ENCODE peak calls at places on chromosomes 11 and 22, in seven cellular contexts. G, X, F, T, O, S and Y are unnamed samples.

GRCh38 chr22:29780220-29780619 is 13.1 kb downstream of the UQCR10 start:
- DNase-seq in G (no peak), X (no peak), F (no peak), T (no peak), O (no peak), S (no peak), Y (no peak)

GRCh38 chr22:34798605-34799004 is 267.4 kb upstream of the ISX start:
- DNase-seq in G (no peak), X (no peak), F (no peak), T (no peak), O (no peak), S (no peak), Y (no peak)

GRCh38 chr22:45602824-45603301 is 68.8 kb upstream of the ATXN10 start:
- DNase-seq in G (peak; percentile 92), X (peak; percentile 74), F (peak; percentile 51), T (no peak), O (peak; percentile 48), S (no peak), Y (no peak)

GRCh38 chr22:46686221-46686872 is 51.7 kb downstream of the CERK start:
- DNase-seq in G (no peak), X (no peak), F (no peak), T (no peak), O (no peak), S (no peak), Y (no peak)

GRCh38 chr11:128517457-128518230 is 69.7 kb downstream of the ETS1 start:
- DNase-seq in G (peak; percentile 52), X (peak; percentile 49), F (peak; percentile 43), T (no peak), O (no peak), S (no peak), Y (no peak)

GRCh38 chr11:76670475-76671235 is at the start of gene LRRC32:
- DNase-seq in G (peak; percentile 75), X (peak; percentile 78), F (no peak), T (no peak), O (no peak), S (no peak), Y (peak; percentile 24)

GRCh38 chr22:41557401-41558240 is 3.2 kb upstream of the CSDC2 start:
- DNase-seq in G (peak; percentile 87), X (peak; percentile 92), F (no peak), T (peak; percentile 88), O (no peak), S (no peak), Y (no peak)

GRCh38 chr11:115659061-115659963 is 155.1 kb upstream of the CADM1 start:
- DNase-seq in G (peak; percentile 71), X (no peak), F (peak; percentile 19), T (no peak), O (no peak), S (no peak), Y (no peak)

GRCh38 chr11:113730887-113731726 is 25.0 kb upstream of the TMPRSS5 start:
- DNase-seq in G (peak; percentile 77), X (peak; percentile 75), F (peak; percentile 49), T (peak; percentile 23), O (peak; percentile 58), S (peak; percentile 20), Y (peak; percentile 51)

GRCh38 chr11:6418199-6418957 is 516 bp downstream of the APBB1 start:
- DNase-seq in G (peak; percentile 60), X (peak; percentile 44), F (no peak), T (no peak), O (no peak), S (no peak), Y (no peak)

GRCh38 chr11:7540830-7541555 is 27.2 kb downstream of the PPFIBP2 start:
- DNase-seq in G (no peak), X (no peak), F (no peak), T (no peak), O (no peak), S (no peak), Y (no peak)

GRCh38 chr11:130157111-130157510 is 2.5 kb upstream of the ST14 start:
- DNase-seq in G (no peak), X (no peak), F (no peak), T (no peak), O (no peak), S (no peak), Y (no peak)

GRCh38 chr11:60145677-60146076 is 37.2 kb downstream of the MS4A6A start:
- DNase-seq in G (no peak), X (no peak), F (no peak), T (no peak), O (no peak), S (no peak), Y (no peak)

GRCh38 chr11:94473177-94473799 is 20.4 kb downstream of the MRE11 start:
- DNase-seq in G (peak; percentile 29), X (peak; percentile 17), F (no peak), T (no peak), O (no peak), S (no peak), Y (no peak)

GRCh38 chr11:45518853-45519545 is 146.4 kb downstream of the CHST1 start:
- DNase-seq in G (no peak), X (no peak), F (no peak), T (no peak), O (no peak), S (no peak), Y (no peak)

GRCh38 chr11:2929880-2930704 is 872 bp upstream of the PHLDA2 start:
- DNase-seq in G (no peak), X (peak; percentile 69), F (peak; percentile 49), T (peak; percentile 18), O (peak; percentile 81), S (peak; percentile 73), Y (peak; percentile 79)

GRCh38 chr11:93842461-93842860 is 8.0 kb downstream of the VSTM5 start:
- DNase-seq in G (peak; percentile 75), X (peak; percentile 78), F (peak; percentile 88), T (peak; percentile 7), O (no peak), S (peak; percentile 82), Y (peak; percentile 76)

GRCh38 chr11:47856186-47856585 is 8.0 kb upstream of the NUP160 start:
- DNase-seq in G (no peak), X (no peak), F (no peak), T (no peak), O (no peak), S (no peak), Y (no peak)

GRCh38 chr11:122491486-122491885 is 164.0 kb upstream of the UBASH3B start:
- DNase-seq in G (peak; percentile 61), X (peak; percentile 67), F (no peak), T (peak; percentile 48), O (no peak), S (no peak), Y (no peak)

GRCh38 chr11:4639931-4640330 is 2.7 kb downstream of the OR51D1 start:
- DNase-seq in G (no peak), X (no peak), F (no peak), T (no peak), O (no peak), S (no peak), Y (no peak)

GRCh38 chr11:113313601-113314000 is 782 bp upstream of the TTC12 start:
- DNase-seq in G (no peak), X (no peak), F (no peak), T (no peak), O (no peak), S (no peak), Y (no peak)

GRCh38 chr11:29485641-29486040 is 531.2 kb downstream of the KCNA4 start:
- DNase-seq in G (no peak), X (no peak), F (no peak), T (no peak), O (no peak), S (no peak), Y (no peak)

GRCh38 chr11:108620958-108621772 is 27.6 kb upstream of the EXPH5 start:
- DNase-seq in G (no peak), X (no peak), F (no peak), T (no peak), O (no peak), S (peak; percentile 60), Y (no peak)

GRCh38 chr11:35304393-35304790 is 115.0 kb downstream of the SLC1A2 start:
- DNase-seq in G (peak; percentile 54), X (peak; percentile 47), F (no peak), T (no peak), O (no peak), S (no peak), Y (peak; percentile 11)

GRCh38 chr11:111983187-111983986 is 41.8 kb upstream of the DLAT start:
- DNase-seq in G (no peak), X (no peak), F (no peak), T (peak; percentile 10), O (peak; percentile 96), S (peak; percentile 39), Y (peak; percentile 61)

GRCh38 chr11:69443138-69443967 is 38.1 kb upstream of the LINC01488 start:
- DNase-seq in G (peak; percentile 96), X (peak; percentile 99), F (peak; percentile 90), T (peak; percentile 79), O (peak; percentile 95), S (no peak), Y (peak; percentile 83)

GRCh38 chr11:5689551-5689983 is at the start of gene TRIM22:
- DNase-seq in G (peak; percentile 71), X (peak; percentile 49), F (peak; percentile 52), T (no peak), O (no peak), S (no peak), Y (no peak)

GRCh38 chr11:33538726-33539125 is 161.9 kb downstream of the C11orf91 start:
- DNase-seq in G (no peak), X (no peak), F (no peak), T (no peak), O (no peak), S (no peak), Y (no peak)